ENCODE peak calls at places on chromosomes 4 and X, in nine cellular contexts. H is mammary epithelial cell, I is A673, Y is choroid plexus epithelial cell, T is stomach, G is fibroblast of mammary gland, L is heart right ventricle, C is tibial nerve, J is fibroblast of lung. Z is an unnamed sample.

GRCh38 chr4:139844057-139844456 is 178.4 kb downstream of the MGST2 start:
- DNase-seq in H (no peak), I (no peak), Y (peak), T (no peak), G (peak), L (no peak), C (no peak), J (no peak), Z (no peak)

GRCh38 chr4:15691346-15692140 is 9.9 kb downstream of the FAM200B start:
- DNase-seq in H (peak), I (peak), Y (peak), T (no peak), G (peak), L (no peak), C (no peak), J (peak), Z (peak)

GRCh38 chrX:66633541-66633940 is 5.3 kb downstream of the EDA2R start:
- DNase-seq in H (peak), I (no peak), Y (peak), T (no peak), G (peak), L (no peak), C (no peak), J (peak), Z (peak)

GRCh38 chr4:1246901-1247810 is 1.8 kb downstream of the CTBP1 start:
- DNase-seq in H (peak), I (peak), Y (peak), T (no peak), G (no peak), L (no peak), C (no peak), J (no peak), Z (no peak)

GRCh38 chr4:70734971-70735370 is 13.2 kb downstream of the RUFY3 start:
- DNase-seq in H (no peak), I (peak), Y (no peak), T (no peak), G (no peak), L (no peak), C (no peak), J (no peak), Z (no peak)

GRCh38 chrX:77174680-77175336 is 272.4 kb upstream of the FGF16 start:
- DNase-seq in H (no peak), I (no peak), Y (no peak), T (no peak), G (no peak), L (no peak), C (no peak), J (no peak), Z (no peak)

GRCh38 chr4:89204624-89205023 is 93.3 kb downstream of the TIGD2 start:
- DNase-seq in H (no peak), I (no peak), Y (peak), T (no peak), G (peak), L (no peak), C (no peak), J (peak), Z (peak)

GRCh38 chr4:6008092-6008551 is 10.1 kb downstream of the C4orf50 start:
- DNase-seq in H (peak), I (no peak), Y (no peak), T (no peak), G (no peak), L (no peak), C (no peak), J (no peak), Z (no peak)

GRCh38 chr4:153757407-153757806 is 2.4 kb downstream of the RNF175 start:
- DNase-seq in H (peak), I (no peak), Y (peak), T (no peak), G (no peak), L (no peak), C (no peak), J (peak), Z (no peak)

GRCh38 chr4:145014365-145014764 is 83.6 kb downstream of the ANAPC10 start:
- DNase-seq in H (no peak), I (no peak), Y (no peak), T (no peak), G (no peak), L (no peak), C (no peak), J (no peak), Z (no peak)

GRCh38 chr4:93147524-93148212 is 680.9 kb upstream of the ATOH1 start:
- DNase-seq in H (no peak), I (peak), Y (no peak), T (no peak), G (no peak), L (no peak), C (no peak), J (no peak), Z (no peak)

GRCh38 chr4:143016171-143016570 is 168.5 kb upstream of the USP38 start:
- DNase-seq in H (peak), I (no peak), Y (no peak), T (no peak), G (no peak), L (no peak), C (no peak), J (no peak), Z (no peak)

GRCh38 chrX:44570524-44570923 is 27.9 kb upstream of the FUNDC1 start:
- DNase-seq in H (peak), I (peak), Y (peak), T (no peak), G (peak), L (no peak), C (no peak), J (peak), Z (peak)

GRCh38 chr4:169156392-169156791 is 114.4 kb downstream of the SH3RF1 start:
- DNase-seq in H (no peak), I (no peak), Y (no peak), T (no peak), G (no peak), L (no peak), C (no peak), J (no peak), Z (no peak)

GRCh38 chrX:1581132-1581531 is 10.3 kb upstream of the AKAP17A start:
- DNase-seq in H (peak), I (peak), Y (peak), T (peak), G (peak), L (peak), C (no peak), J (no peak), Z (peak)

GRCh38 chrX:17361620-17362019 is 13.4 kb upstream of the NHS start:
- DNase-seq in H (no peak), I (peak), Y (peak), T (no peak), G (peak), L (no peak), C (no peak), J (no peak), Z (no peak)

GRCh38 chrX:120334603-120335002 is 23.3 kb upstream of the TMEM255A start:
- DNase-seq in H (no peak), I (no peak), Y (no peak), T (no peak), G (no peak), L (no peak), C (no peak), J (no peak), Z (no peak)

GRCh38 chr4:182206916-182207315 is 36.3 kb upstream of the TENM3 start:
- DNase-seq in H (no peak), I (no peak), Y (peak), T (no peak), G (peak), L (no peak), C (no peak), J (peak), Z (no peak)

GRCh38 chr4:1602621-1603412 is 81.3 kb downstream of the FAM53A start:
- DNase-seq in H (no peak), I (no peak), Y (no peak), T (no peak), G (no peak), L (no peak), C (no peak), J (no peak), Z (no peak)

GRCh38 chr4:148874331-148874730 is 432.1 kb upstream of the NR3C2 start:
- DNase-seq in H (no peak), I (peak), Y (no peak), T (no peak), G (no peak), L (no peak), C (no peak), J (no peak), Z (no peak)

GRCh38 chrX:123814343-123814742 is 45.5 kb upstream of the XIAP start:
- DNase-seq in H (no peak), I (no peak), Y (no peak), T (no peak), G (peak), L (no peak), C (no peak), J (no peak), Z (no peak)

GRCh38 chr4:42425146-42426065 is 28.1 kb downstream of the SHISA3 start:
- DNase-seq in H (no peak), I (no peak), Y (no peak), T (no peak), G (no peak), L (no peak), C (no peak), J (no peak), Z (no peak)

GRCh38 chr4:114015444-114015899 is 36.0 kb upstream of the ARSJ start:
- DNase-seq in H (peak), I (peak), Y (peak), T (no peak), G (peak), L (no peak), C (no peak), J (peak), Z (peak)

GRCh38 chr4:48877827-48878535 is 28.6 kb downstream of the OCIAD2 start:
- DNase-seq in H (peak), I (no peak), Y (no peak), T (no peak), G (no peak), L (no peak), C (no peak), J (no peak), Z (no peak)

DNA sequence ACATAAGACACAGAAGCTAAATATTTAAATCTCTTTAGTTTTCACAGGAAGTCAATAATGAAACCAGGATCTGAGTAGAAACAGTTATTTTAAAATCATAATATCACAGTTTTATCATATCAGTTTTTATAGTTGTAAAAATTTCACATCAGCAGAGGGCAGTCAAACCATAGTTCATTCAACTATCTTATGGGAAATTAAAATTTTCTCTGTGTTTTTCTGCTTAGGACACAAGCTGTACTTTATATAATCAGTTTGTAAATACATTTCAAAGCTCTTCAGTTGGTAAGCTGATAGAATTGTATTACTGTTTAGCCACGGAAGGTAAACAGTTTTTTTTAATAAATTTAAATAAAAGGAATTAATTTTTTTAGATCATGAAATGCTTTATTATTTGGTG is 204.8 kb upstream of the NUDT6 start:
- DNase-seq in H (peak), I (peak), Y (peak), T (no peak), G (peak), L (no peak), C (no peak), J (peak), Z (no peak)
- TF ChIP-seq CTCF in H (peak), I (peak), Y (peak), T (peak), G (no peak), L (peak), C (peak), J (no peak), Z (no peak)

DNA sequence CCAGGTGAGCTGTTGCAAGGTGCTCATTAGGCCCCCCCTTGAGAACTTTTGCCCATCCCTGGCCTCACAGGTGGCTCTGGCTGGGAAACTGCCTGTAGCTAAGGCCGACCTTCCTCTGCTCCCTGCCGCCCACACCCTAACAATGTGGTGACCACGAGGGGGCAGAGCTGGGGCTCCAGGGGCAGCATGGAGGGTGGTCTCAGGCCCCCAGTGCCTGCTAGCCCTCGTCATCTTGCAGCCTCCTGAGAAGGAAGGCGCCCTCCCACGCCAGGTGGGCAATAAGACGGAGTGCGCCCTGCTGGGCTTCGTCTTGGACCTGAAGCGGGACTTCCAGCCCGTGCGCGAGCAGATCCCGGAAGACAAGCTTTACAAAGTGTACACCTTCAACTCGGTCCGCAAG is 32.4 kb downstream of the ATP2B3 start:
- DNase-seq in H (no peak), I (no peak), Y (no peak), T (no peak), G (no peak), L (no peak), C (no peak), J (no peak), Z (no peak)
- TF ChIP-seq CTCF in H (no peak), I (no peak), Y (no peak), T (no peak), G (no peak), L (no peak), C (no peak), J (no peak), Z (peak)

GRCh38 chrX:64885850-64886249 is 90.4 kb downstream of the ZC4H2 start:
- DNase-seq in H (no peak), I (no peak), Y (no peak), T (no peak), G (no peak), L (no peak), C (no peak), J (no peak), Z (no peak)
- TF ChIP-seq CTCF in H (peak), I (peak), Y (peak), T (peak), G (peak), L (peak), C (no peak), J (peak), Z (peak)

GRCh38 chr4:105473340-105474109 is at the start of gene PPA2:
- DNase-seq in H (peak), I (peak), Y (peak), T (peak), G (peak), L (peak), C (peak), J (peak), Z (peak)
- TF ChIP-seq CTCF in H (no peak), I (no peak), Y (no peak), T (no peak), G (no peak), L (no peak), C (peak), J (no peak), Z (no peak)

GRCh38 chr4:117447925-117448324 is 362.5 kb upstream of the TRAM1L1 start:
- DNase-seq in H (no peak), I (peak), Y (no peak), T (no peak), G (no peak), L (no peak), C (no peak), J (no peak), Z (no peak)
- TF ChIP-seq CTCF in H (no peak), I (peak), Y (peak), T (no peak), G (no peak), L (no peak), C (no peak), J (no peak), Z (peak)

DNA sequence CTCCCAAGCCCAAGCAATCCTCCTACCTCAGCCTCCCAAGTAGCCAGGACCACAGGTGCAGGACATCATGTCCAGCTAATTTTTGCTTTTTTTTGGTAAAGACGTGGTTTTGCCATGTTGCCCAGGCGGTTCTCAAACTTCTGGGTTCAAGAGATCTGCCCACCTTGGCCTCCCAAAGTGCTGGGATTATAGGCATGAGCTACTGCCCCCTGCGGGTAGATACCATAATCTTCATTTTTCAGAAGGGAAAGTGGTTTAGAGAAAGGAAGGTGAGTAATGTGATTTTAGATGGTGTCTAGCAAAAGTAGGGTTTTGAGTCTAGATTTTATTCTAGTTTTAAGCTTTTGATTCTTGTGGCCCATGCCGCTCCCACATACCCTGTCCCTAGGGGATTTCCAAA is 205.3 kb upstream of the CLNK start:
- DNase-seq in H (no peak), I (no peak), Y (no peak), T (no peak), G (no peak), L (no peak), C (no peak), J (no peak), Z (no peak)
- TF ChIP-seq CTCF in H (no peak), I (no peak), Y (no peak), T (no peak), G (no peak), L (no peak), C (no peak), J (no peak), Z (no peak)

GRCh38 chr4:99885063-99885664 is 9.1 kb downstream of the LAMTOR3 start:
- DNase-seq in H (peak), I (peak), Y (peak), T (no peak), G (peak), L (no peak), C (no peak), J (peak), Z (peak)
- TF ChIP-seq CTCF in H (peak), I (peak), Y (peak), T (peak), G (peak), L (peak), C (no peak), J (peak), Z (peak)

GRCh38 chr4:87985097-87985886 is 9.8 kb downstream of the SPP1 start:
- DNase-seq in H (peak), I (peak), Y (peak), T (peak), G (peak), L (peak), C (no peak), J (peak), Z (peak)
- TF ChIP-seq CTCF in H (peak), I (peak), Y (peak), T (peak), G (peak), L (peak), C (peak), J (peak), Z (peak)

GRCh38 chr4:4880492-4880891 is 21.0 kb downstream of the MSX1 start:
- DNase-seq in H (no peak), I (no peak), Y (peak), T (no peak), G (no peak), L (no peak), C (no peak), J (no peak), Z (no peak)
- TF ChIP-seq CTCF in H (peak), I (peak), Y (peak), T (no peak), G (peak), L (no peak), C (no peak), J (peak), Z (peak)

GRCh38 chr4:83284161-83285021 is at the start of gene COQ2:
- DNase-seq in H (peak), I (peak), Y (peak), T (peak), G (peak), L (peak), C (peak), J (peak), Z (peak)
- TF ChIP-seq CTCF in H (peak), I (peak), Y (peak), T (peak), G (no peak), L (peak), C (peak), J (peak), Z (no peak)

Z was measured in brain microvascular endothelial cell.